ENCODE peak calls at places on chromosomes 11 and 22, in ten cellular contexts. C is HFFc6, Z is tibial artery, Q is fibroblast of pulmonary artery, U is epithelial cell of esophagus, I is HCT116, T is heart right ventricle, N is fibroblast of villous mesenchyme, J is ovary, E is RWPE1. L is an unnamed sample.

GRCh38 chr11:66720223-66720898 is 8.7 kb downstream of the SPTBN2 start:
- DNase-seq in C (peak; percentile 46), Z (no peak), Q (peak; percentile 25), U (peak; percentile 94), I (peak; percentile 83), T (no peak), N (no peak), J (no peak), E (peak; percentile 94), L (peak; percentile 78)

GRCh38 chr11:70721006-70721405 is 322.7 kb downstream of the CTTN start:
- DNase-seq in C (no peak), Z (no peak), Q (no peak), U (no peak), I (no peak), T (no peak), N (no peak), J (no peak), E (no peak), L (no peak)

GRCh38 chr11:70467196-70468085 is 69.1 kb downstream of the CTTN start:
- DNase-seq in C (peak; percentile 29), Z (no peak), Q (peak; percentile 55), U (peak; percentile 54), I (peak; percentile 33), T (peak; percentile 58), N (peak; percentile 46), J (peak; percentile 49), E (peak; percentile 69), L (peak; percentile 81)

GRCh38 chr11:15858881-15859280 is 497.5 kb downstream of the SOX6 start:
- DNase-seq in C (no peak), Z (no peak), Q (no peak), U (no peak), I (no peak), T (no peak), N (peak; percentile 52), J (no peak), E (no peak), L (no peak)

GRCh38 chr11:6387811-6388599 is 2.3 kb upstream of the SMPD1 start:
- DNase-seq in C (peak; percentile 11), Z (peak; percentile 17), Q (peak; percentile 41), U (peak; percentile 53), I (no peak), T (no peak), N (peak; percentile 30), J (no peak), E (no peak), L (no peak)

GRCh38 chr11:107973641-107974040 is 35.1 kb upstream of the CUL5 start:
- DNase-seq in C (no peak), Z (no peak), Q (no peak), U (no peak), I (no peak), T (no peak), N (no peak), J (no peak), E (no peak), L (no peak)

GRCh38 chr22:47335460-47335859 is 573.0 kb downstream of the TBC1D22A start:
- DNase-seq in C (no peak), Z (no peak), Q (no peak), U (no peak), I (no peak), T (no peak), N (no peak), J (no peak), E (no peak), L (no peak)

GRCh38 chr22:24060375-24060788 is 49.3 kb downstream of the CABIN1 start:
- DNase-seq in C (peak; percentile 88), Z (no peak), Q (peak; percentile 96), U (peak; percentile 67), I (no peak), T (no peak), N (peak; percentile 85), J (no peak), E (no peak), L (no peak)

GRCh38 chr11:17972987-17973386 is 39.9 kb downstream of the SERGEF start:
- DNase-seq in C (peak; percentile 87), Z (no peak), Q (peak; percentile 86), U (peak; percentile 97), I (peak; percentile 60), T (peak; percentile 23), N (peak; percentile 87), J (peak; percentile 43), E (peak; percentile 86), L (peak; percentile 66)

DNA sequence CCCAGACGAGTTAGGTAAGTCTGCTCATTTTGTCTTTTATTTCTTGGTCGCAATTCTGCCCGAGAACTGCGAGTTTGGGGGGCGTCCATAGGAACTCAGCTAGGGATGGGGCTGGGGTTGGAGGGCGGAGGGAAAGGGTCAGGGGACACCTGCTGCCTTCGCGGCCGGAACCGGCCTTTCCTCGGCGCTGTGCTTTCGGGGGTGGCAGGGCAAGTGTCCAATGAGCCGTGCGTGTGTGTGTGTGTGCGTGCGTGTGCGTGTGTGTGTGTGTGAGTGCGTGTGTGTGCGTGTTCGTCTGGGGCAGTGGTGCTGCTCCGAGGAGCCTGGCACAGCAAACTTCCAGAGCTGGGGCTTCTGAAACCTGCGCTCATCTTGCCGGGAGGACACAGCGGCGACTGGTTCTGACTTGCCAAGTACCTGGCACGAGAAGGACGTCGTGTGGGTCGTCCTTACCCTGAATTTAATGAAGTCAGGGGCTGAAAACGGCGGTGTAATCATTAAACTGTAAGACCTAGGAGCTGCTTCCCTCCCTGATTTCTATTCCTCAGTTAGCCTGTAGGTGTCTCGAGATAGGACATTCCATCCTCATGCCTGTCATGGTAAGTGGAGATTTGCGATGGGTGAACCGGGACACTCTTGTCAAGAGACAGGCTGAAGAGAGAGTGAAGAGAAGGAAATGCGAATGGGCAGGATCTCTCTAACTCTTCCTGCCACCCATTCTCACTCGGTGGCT is 27.0 kb upstream of the AMOTL1 start:
- DNase-seq in C (peak; percentile 49), Z (peak; percentile 66), Q (peak; percentile 67), U (peak; percentile 80), I (peak; percentile 48), T (peak; percentile 31), N (peak; percentile 61), J (peak; percentile 54), E (peak; percentile 73), L (peak; percentile 40)
- TF ChIP-seq CTCF in C (peak; percentile 75), Z (peak; percentile 57), Q (peak; percentile 64), U (peak; percentile 72), I (peak; percentile 9), T (peak; percentile 56), N (peak; percentile 63), J (no peak), E (peak; percentile 54), L (peak; percentile 43)

GRCh38 chr22:36991220-36991619 is 28.0 kb downstream of the TST start:
- DNase-seq in C (no peak), Z (no peak), Q (no peak), U (no peak), I (no peak), T (no peak), N (no peak), J (no peak), E (no peak), L (no peak)
- TF ChIP-seq CTCF in C (no peak), Z (no peak), Q (no peak), U (no peak), I (no peak), T (no peak), N (no peak), J (no peak), E (no peak), L (no peak)

GRCh38 chr11:110434952-110435779 is 5.4 kb downstream of the FDX1 start:
- DNase-seq in C (no peak), Z (no peak), Q (no peak), U (peak; percentile 63), I (peak; percentile 24), T (no peak), N (no peak), J (no peak), E (no peak), L (no peak)

GRCh38 chr11:110435780-110436717 is 6.3 kb downstream of the FDX1 start:
- DNase-seq in C (no peak), Z (no peak), Q (peak; percentile 48), U (peak; percentile 62), I (no peak), T (no peak), N (peak; percentile 28), J (no peak), E (no peak), L (no peak)

GRCh38 chr11:110431212-110432073 is 1.7 kb downstream of the FDX1 start:
- DNase-seq in C (no peak), Z (no peak), Q (peak; percentile 26), U (peak; percentile 59), I (no peak), T (no peak), N (no peak), J (no peak), E (no peak), L (no peak)

GRCh38 chr11:110432713-110433392 is 3.1 kb downstream of the FDX1 start:
- DNase-seq in C (no peak), Z (no peak), Q (peak; percentile 36), U (peak; percentile 2), I (no peak), T (no peak), N (no peak), J (no peak), E (no peak), L (no peak)

DNA sequence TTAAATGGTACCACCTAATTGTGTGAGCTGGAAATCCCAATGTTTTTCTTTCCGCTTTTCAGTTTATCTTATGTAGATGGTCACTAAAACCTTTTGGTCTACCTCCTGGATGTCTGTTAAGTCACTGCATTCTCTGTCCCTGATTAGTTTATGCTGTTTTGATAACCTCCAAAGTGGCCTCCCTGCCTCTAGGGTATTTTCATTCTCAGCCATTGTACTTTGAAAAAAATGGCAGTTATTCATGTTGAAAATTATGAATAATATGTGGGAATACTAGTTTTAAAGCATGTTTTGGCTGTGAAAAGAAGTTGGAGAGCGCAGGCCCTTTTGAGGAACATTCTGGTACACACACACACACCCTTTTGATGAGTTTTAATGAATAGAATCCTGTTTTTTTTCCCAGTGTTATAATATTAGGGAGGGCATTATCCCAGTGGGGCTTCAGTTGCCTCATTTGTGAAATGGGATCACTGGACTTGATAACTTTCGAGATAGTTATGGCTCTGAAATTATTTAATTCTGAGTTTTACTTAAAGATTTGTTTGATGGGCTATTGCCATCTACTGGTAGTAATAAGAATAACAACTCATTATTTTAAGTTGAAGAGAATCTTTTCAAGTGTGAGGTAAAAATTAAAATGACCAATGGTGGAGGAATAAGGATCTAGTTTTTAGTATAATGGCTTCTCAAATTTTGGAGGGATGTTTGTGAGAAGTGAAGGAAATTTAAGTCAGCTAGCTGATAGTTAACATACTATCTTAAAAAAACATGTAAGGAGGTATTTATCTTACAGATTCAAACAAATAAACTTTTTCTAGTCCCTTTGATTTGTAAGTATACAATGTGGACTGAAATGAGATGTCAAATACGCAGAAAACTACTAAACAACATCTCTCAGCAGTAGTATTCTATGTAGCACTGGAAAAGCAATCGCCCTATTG is 3.9 kb downstream of the FDX1 start:
- DNase-seq in C (no peak), Z (no peak), Q (peak; percentile 52), U (peak; percentile 27), I (no peak), T (no peak), N (peak; percentile 45), J (no peak), E (no peak), L (no peak)
- TF ChIP-seq CTCF in C (peak; percentile 85), Z (peak; percentile 67), Q (peak; percentile 50), U (peak; percentile 30), I (peak; percentile 49), T (peak; percentile 77), N (peak; percentile 47), J (no peak), E (peak; percentile 76), L (peak; percentile 65)

DNA sequence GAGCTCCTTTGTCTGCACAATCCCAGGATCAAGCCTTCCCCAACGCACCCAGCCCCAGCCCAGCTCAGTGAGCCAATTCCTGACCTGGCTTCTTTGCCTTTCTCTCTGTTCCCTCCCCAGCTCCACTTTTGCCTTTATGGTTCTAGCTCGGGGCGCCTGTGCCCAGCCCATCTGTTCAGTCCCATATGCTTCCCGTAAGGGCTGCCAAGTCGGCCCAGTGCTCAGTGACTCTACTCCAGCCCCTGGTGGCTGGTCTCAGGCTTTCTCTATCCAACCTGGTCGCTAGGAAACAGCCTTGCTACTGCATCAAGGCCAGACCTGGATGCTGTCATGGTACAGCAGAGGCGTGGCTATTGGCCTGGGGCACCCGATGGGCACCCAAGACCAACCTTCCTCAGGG is 178.1 kb downstream of the DSCAML1 start:
- DNase-seq in C (no peak), Z (peak; percentile 28), Q (no peak), U (no peak), I (no peak), T (no peak), N (no peak), J (no peak), E (no peak), L (no peak)
- TF ChIP-seq CTCF in C (no peak), Z (no peak), Q (no peak), U (no peak), I (no peak), T (no peak), N (peak; percentile 2), J (no peak), E (no peak), L (peak; percentile 14)

L was measured in nephron progenitor cell.